ENCODE peak calls at places on chromosomes 2 and 18, in five cellular contexts. A is neural crest cell, U is tibial artery, T is GM12865, P is right atrium auricular region. C is an unnamed sample.

GRCh38 chr18:23317975-23318675 is 135.0 kb upstream of the RIOK3 start:
- DNase-seq in A (no peak), U (no peak), T (no peak), P (no peak), C (no peak)

GRCh38 chr2:239307921-239308620 is 92.7 kb downstream of the HDAC4 start:
- DNase-seq in A (no peak), U (peak), T (no peak), P (no peak), C (no peak)

GRCh38 chr18:21599585-21600525 is 649 bp downstream of the ESCO1 start:
- DNase-seq in A (no peak), U (peak), T (peak), P (no peak), C (peak)

GRCh38 chr2:142841788-142842187 is 35.7 kb upstream of the KYNU start:
- DNase-seq in A (no peak), U (no peak), T (no peak), P (no peak), C (no peak)

GRCh38 chr18:39825485-39825884 is 2129.5 kb upstream of the PIK3C3 start:
- DNase-seq in A (no peak), U (no peak), T (no peak), P (no peak), C (no peak)

GRCh38 chr2:172807011-172807410 is 71.4 kb downstream of the RAPGEF4 start:
- DNase-seq in A (no peak), U (no peak), T (no peak), P (no peak), C (no peak)

GRCh38 chr2:150154308-150154797 is 333.1 kb downstream of the RND3 start:
- DNase-seq in A (no peak), U (no peak), T (no peak), P (no peak), C (no peak)

GRCh38 chr18:7482342-7482741 is 84.8 kb upstream of the PTPRM start:
- DNase-seq in A (no peak), U (no peak), T (no peak), P (no peak), C (no peak)

GRCh38 chr18:62282188-62282629 is 42.9 kb upstream of the TNFRSF11A start:
- DNase-seq in A (no peak), U (no peak), T (no peak), P (no peak), C (no peak)

GRCh38 chr2:6946722-6947121 is 29.5 kb downstream of the RNF144A start:
- DNase-seq in A (no peak), U (no peak), T (no peak), P (no peak), C (no peak)

GRCh38 chr2:24105816-24106215 is 17.3 kb downstream of the PFN4 start:
- DNase-seq in A (no peak), U (no peak), T (no peak), P (no peak), C (no peak)

GRCh38 chr2:50674876-50675275 is 357.1 kb downstream of the NRXN1 start:
- DNase-seq in A (no peak), U (no peak), T (peak), P (no peak), C (no peak)

GRCh38 chr2:222939208-222939846 is 78.5 kb downstream of the ACSL3 start:
- DNase-seq in A (peak), U (no peak), T (peak), P (no peak), C (peak)

GRCh38 chr2:98394595-98395153 is 48.4 kb downstream of the CNGA3 start:
- DNase-seq in A (no peak), U (no peak), T (no peak), P (no peak), C (no peak)

GRCh38 chr2:166127217-166128155 is at the start of gene SCN1A:
- DNase-seq in A (peak), U (no peak), T (peak), P (no peak), C (no peak)

GRCh38 chr2:70904371-70905216 is 31.1 kb upstream of the ATP6V1B1 start:
- DNase-seq in A (no peak), U (no peak), T (no peak), P (peak), C (no peak)

GRCh38 chr2:70905443-70905842 is 30.3 kb upstream of the ATP6V1B1 start:
- DNase-seq in A (no peak), U (no peak), T (no peak), P (no peak), C (no peak)

GRCh38 chr2:70902579-70902978 is 33.1 kb upstream of the ATP6V1B1 start:
- DNase-seq in A (no peak), U (no peak), T (no peak), P (no peak), C (no peak)

GRCh38 chr2:70903171-70903570 is 32.5 kb upstream of the ATP6V1B1 start:
- DNase-seq in A (no peak), U (no peak), T (no peak), P (no peak), C (no peak)

DNA sequence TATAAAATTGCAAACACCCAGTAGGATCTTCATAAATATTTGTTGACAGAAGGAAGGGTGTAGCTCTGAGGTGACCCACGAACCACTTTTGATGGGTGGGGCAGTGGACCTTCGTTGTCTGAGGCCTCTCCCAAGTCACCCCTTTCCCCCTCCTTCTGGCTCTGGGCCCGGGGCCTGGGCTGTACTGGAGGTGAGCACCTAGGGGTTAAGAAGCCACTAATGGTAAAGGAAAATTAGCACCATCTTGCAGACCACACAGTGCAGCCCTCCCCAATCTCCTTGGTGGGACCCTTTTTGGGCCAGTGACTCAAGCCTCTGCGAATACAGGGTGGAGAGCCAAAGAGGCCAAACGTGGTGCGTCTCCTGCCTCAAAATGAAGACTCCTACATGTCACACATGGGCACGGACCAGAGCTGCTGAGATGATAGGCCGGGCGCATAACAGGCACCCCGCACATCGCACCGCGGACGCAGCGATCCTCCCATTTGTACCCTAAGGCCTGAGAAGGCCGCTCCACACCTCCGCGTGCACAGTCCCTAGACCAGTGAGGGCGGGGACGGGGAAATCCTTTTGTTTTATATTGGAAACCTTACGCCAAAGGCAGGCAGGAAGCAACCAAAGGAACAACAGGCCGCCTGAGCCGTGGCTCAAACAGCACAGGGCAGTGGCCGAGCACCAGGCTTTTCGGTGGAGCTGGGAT is 31.9 kb upstream of the ATP6V1B1 start:
- DNase-seq in A (no peak), U (no peak), T (no peak), P (peak), C (no peak)
- TF ChIP-seq CTCF in A (no peak), U (no peak), T (no peak), P (no peak), C (no peak)

DNA sequence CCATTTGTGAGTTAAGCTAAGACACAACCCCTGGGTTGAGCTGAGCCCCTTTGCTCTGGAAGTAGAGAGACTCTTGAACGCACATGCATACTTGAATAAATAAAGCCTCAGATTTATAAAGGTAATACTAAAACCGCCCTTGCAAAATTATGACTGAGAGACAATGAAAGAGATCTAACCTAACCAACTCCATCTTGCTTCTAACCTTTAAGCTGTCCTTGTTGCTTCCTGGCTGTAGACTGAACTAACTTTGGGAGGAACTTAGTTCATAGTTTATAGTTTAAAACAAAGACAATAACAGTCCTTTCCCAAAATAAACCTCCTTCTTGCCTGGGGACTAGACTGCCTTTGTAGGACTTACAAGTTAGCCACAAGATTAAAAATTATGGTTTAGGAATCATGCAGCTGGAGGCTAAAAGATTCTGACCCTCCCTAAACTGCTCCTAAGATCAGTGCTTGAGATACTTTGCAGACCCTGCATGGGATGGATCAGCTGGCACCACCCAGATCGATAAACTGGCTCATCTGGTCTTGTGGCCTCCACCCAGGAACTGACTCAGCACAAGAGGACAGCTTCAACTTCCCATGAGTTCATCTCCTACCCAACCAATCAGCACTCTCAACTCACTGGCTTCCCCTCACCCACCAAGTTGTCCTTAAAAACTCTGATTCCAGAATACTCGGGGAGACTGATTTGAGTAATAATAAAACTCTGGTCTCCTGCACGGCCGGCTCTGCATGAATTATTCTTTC is 240.2 kb upstream of the SLC14A2 start:
- DNase-seq in A (no peak), U (no peak), T (no peak), P (no peak), C (no peak)
- TF ChIP-seq CTCF in A (no peak), U (no peak), T (no peak), P (no peak), C (no peak)

GRCh38 chr2:108565778-108566375 is 31.6 kb downstream of the LIMS1 start:
- DNase-seq in A (no peak), U (no peak), T (peak), P (no peak), C (no peak)
- TF ChIP-seq CTCF in A (no peak), U (no peak), T (no peak), P (no peak), C (no peak)

DNA sequence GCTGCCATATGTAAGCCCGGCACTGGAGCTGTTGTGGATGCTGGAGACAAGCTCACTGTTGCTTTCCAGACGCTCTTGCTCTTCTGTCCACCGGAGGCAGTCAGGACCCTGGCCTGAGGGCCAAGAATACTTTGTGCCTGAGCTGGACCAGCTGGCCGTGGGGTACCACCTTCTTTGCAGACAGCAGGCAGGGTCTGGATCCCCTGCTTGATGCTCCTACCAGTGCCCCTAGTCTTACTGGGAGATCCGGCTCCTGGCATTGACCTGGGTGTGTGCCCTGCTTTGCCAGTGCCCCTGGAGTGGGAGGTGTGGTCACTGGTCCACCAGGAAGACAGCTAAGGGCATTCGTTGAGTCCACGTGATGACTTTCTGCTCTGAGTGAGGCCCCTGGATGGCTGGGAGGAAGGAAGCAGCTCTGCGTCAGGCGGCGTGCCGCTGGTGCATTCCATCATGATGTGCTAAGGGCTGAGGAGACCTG is 59.3 kb downstream of the LRRFIP1 start:
- DNase-seq in A (no peak), U (no peak), T (peak), P (no peak), C (no peak)
- TF ChIP-seq CTCF in A (peak), U (no peak), T (peak), P (no peak), C (no peak)

DNA sequence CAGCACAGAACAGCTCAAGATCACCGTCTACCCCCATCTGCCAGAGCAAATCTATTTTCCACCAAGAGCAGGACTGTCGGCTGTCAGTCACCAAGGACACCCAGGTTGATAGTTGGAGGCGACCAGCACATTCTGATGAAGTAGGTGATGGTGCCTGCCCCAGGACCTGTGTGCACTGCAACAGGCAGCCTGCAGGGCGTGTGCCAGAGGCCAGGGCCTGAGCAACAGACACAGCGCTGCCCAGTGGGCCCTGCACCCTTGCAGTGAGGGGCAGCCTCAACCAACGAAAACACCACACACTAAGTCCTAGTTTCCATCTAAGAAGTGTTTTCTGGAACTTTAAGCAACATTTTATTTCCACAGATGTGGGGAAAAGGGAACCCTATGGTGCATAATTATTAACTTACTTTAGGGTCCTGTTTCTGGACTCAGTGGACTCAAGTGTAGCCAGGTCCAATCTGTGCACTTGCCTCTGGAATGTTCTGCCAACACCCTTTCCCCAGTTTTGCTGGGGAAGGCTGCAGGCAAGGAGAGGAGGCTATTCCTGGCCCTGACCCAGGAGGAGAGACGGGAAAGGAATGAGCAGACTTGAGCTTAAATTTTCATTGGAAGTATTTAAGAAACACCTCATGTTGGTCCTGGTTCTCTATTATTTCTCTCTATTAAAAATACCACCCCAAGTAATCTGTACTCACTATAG is 61.5 kb downstream of the ADNP2 start:
- DNase-seq in A (no peak), U (no peak), T (no peak), P (no peak), C (no peak)
- TF ChIP-seq CTCF in A (no peak), U (no peak), T (no peak), P (no peak), C (no peak)

GRCh38 chr2:26469955-26470354 is 8.0 kb downstream of the OTOF start:
- DNase-seq in A (no peak), U (no peak), T (no peak), P (no peak), C (no peak)

GRCh38 chr2:26471278-26471677 is 6.6 kb downstream of the OTOF start:
- DNase-seq in A (no peak), U (no peak), T (no peak), P (no peak), C (peak)

GRCh38 chr2:26466662-26467310 is 11.1 kb downstream of the OTOF start:
- DNase-seq in A (no peak), U (no peak), T (no peak), P (no peak), C (no peak)

GRCh38 chr2:26470601-26471260 is 7.2 kb downstream of the OTOF start:
- DNase-seq in A (no peak), U (no peak), T (no peak), P (no peak), C (no peak)

GRCh38 chr2:26469092-26469710 is 8.7 kb downstream of the OTOF start:
- DNase-seq in A (peak), U (no peak), T (peak), P (no peak), C (peak)
- TF ChIP-seq CTCF in A (peak), U (peak), T (peak), P (no peak), C (peak)

GRCh38 chr2:138811454-138811853 is 31.3 kb upstream of the NXPH2 start:
- DNase-seq in A (no peak), U (no peak), T (no peak), P (no peak), C (no peak)

GRCh38 chr2:138819964-138820363 is 39.8 kb upstream of the NXPH2 start:
- DNase-seq in A (no peak), U (no peak), T (no peak), P (no peak), C (no peak)

GRCh38 chr2:138818479-138818878 is 38.3 kb upstream of the NXPH2 start:
- DNase-seq in A (no peak), U (no peak), T (no peak), P (no peak), C (no peak)

DNA sequence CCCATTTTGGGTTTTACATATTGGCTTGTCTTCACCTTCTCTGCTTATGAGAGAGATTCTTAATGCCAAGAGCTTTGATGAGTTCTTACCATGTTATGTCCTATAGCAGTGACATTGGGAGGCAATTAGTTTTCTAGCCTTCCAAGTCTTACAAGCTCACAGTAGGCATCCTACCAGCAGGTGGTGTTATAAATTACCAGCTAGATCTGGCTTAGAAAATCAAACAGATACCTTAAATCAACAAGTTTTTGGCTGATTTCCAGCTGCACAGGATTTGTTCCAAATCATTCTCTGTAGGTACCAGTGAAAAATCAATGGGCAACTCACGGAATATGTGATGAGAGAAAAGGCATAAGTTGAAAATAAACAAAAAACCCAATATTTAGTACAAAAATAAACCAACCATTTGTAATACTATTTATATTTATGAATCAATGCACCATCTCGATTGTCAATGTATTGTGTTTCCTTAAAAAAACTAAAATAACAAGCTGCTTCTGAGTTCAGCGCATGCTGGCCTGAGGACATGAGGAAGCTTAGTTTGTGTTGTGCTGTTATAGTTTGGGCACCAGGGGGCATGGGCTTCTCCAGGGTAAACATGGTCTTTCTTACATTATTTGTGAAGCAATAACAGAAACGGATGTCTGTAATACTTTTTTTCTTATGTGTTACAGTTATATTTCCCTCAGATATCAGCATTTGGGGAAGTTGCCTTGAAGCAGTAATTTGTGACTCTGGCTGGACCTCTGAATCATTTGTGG is 34.1 kb upstream of the NXPH2 start:
- DNase-seq in A (no peak), U (no peak), T (peak), P (no peak), C (no peak)
- TF ChIP-seq CTCF in A (peak), U (no peak), T (peak), P (no peak), C (peak)

GRCh38 chr2:14634885-14635871 is 2.7 kb downstream of the LRATD1 start:
- DNase-seq in A (peak), U (peak), T (no peak), P (peak), C (peak)
- TF ChIP-seq CTCF in A (no peak), U (no peak), T (no peak), P (no peak), C (no peak)

GRCh38 chr2:48566582-48566981 is 36.6 kb downstream of the STON1 start:
- DNase-seq in A (peak), U (no peak), T (no peak), P (no peak), C (no peak)
- TF ChIP-seq CTCF in A (peak), U (peak), T (no peak), P (no peak), C (no peak)

GRCh38 chr2:160510617-160511016 is 17.0 kb upstream of the RBMS1 start:
- DNase-seq in A (no peak), U (no peak), T (no peak), P (no peak), C (no peak)

GRCh38 chr2:160515120-160515519 is 21.5 kb upstream of the RBMS1 start:
- DNase-seq in A (no peak), U (no peak), T (no peak), P (no peak), C (no peak)

GRCh38 chr2:160516547-160517365 is 23.1 kb upstream of the RBMS1 start:
- DNase-seq in A (no peak), U (no peak), T (peak), P (no peak), C (no peak)

GRCh38 chr2:160513120-160513519 is 19.5 kb upstream of the RBMS1 start:
- DNase-seq in A (no peak), U (no peak), T (no peak), P (no peak), C (no peak)

DNA sequence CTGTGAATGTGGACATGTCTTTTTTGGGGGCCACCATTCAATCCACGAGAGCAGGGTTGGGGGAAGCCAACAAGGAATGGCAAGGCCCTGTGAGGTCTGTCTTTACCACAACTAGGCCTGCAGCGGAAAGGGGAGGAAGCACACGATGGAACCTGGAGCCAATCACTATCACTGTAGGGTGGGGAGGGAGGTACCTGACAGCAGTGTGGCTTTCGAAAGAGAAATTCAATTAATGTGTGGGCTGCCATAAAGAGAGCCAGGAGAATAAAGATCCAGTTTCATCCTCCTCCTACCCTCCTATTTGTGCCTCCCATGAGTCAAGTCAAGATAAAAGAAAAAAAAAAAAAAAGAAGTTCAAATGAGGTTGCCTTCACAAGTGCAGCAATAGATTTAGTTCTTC is 18.9 kb upstream of the RBMS1 start:
- DNase-seq in A (no peak), U (no peak), T (no peak), P (no peak), C (no peak)
- TF ChIP-seq CTCF in A (no peak), U (no peak), T (no peak), P (no peak), C (no peak)

C was measured in endothelial cell.